ENCODE peak calls at places on chromosomes 4 and X, in eight cellular contexts. S is GM18507; N is left ventricle myocardium superior; L is heart left ventricle; Y is neuronal stem cell; Q is CD4-positive, CD25-positive, alpha-beta regulatory T cell; H is left kidney; D is stimulated activated naive B cell treated with anti-CD40 and anti-IgM and Interleukin-4, amounts not matched to agents 10 μg/mL and 1 μg/mL and 100 μg/mL, for 72 hours. K is an unnamed sample.
A peak's percentile ranks its signal among the peaks of the same experiment; 100 is the strongest.

GRCh38 chr4:182207806-182208483 is 35.3 kb upstream of the TENM3 start:
- DNase-seq in L (no peak), N (no peak), Q (no peak), H (no peak), D (no peak), S (no peak), Y (no peak), K (no peak)

GRCh38 chr4:23966720-23967119 is 76.9 kb upstream of the PPARGC1A start:
- DNase-seq in S (no peak), L (no peak), H (peak; percentile 24), Y (no peak), Q (no peak), D (no peak), N (no peak), K (no peak)

GRCh38 chr4:151436093-151436518 is 27.1 kb downstream of the FHIP1A start:
- DNase-seq in H (peak; percentile 13), Q (no peak), S (no peak), L (no peak), D (no peak), N (no peak), Y (no peak), K (no peak)

GRCh38 chrX:151801980-151802379 is 67.4 kb downstream of the CNGA2 start:
- DNase-seq in D (no peak), Y (no peak), N (no peak), S (no peak), Q (no peak), H (no peak), L (no peak), K (no peak)

GRCh38 chr4:39362827-39363226 is 3.3 kb downstream of the RFC1 start:
- DNase-seq in D (no peak), N (no peak), S (no peak), Y (no peak), Q (no peak), L (no peak), H (no peak), K (no peak)

GRCh38 chr4:128868758-128869157 is 59.3 kb downstream of the JADE1 start:
- DNase-seq in H (no peak), L (no peak), D (no peak), Y (no peak), N (no peak), S (no peak), Q (no peak), K (no peak)

GRCh38 chrX:110418857-110419249 is 60.2 kb downstream of the RTL9 start:
- DNase-seq in Q (no peak), Y (no peak), N (no peak), H (peak; percentile 37), L (no peak), D (no peak), S (no peak), K (no peak)

GRCh38 chrX:107780525-107780924 is 3.0 kb downstream of the NCBP2L start:
- DNase-seq in H (no peak), Y (no peak), S (no peak), L (no peak), N (no peak), Q (no peak), D (no peak), K (no peak)

GRCh38 chr4:123878976-123879375 is 482.4 kb downstream of the SPRY1 start:
- DNase-seq in N (no peak), L (no peak), S (no peak), D (no peak), H (no peak), Y (no peak), Q (no peak), K (no peak)

GRCh38 chr4:15240764-15241163 is 187.1 kb upstream of the C1QTNF7 start:
- DNase-seq in L (no peak), S (no peak), Y (no peak), D (no peak), N (no peak), H (no peak), Q (no peak), K (no peak)

GRCh38 chr4:70838400-70838971 is 1.2 kb downstream of the GRSF1 start:
- DNase-seq in L (no peak), Y (no peak), N (no peak), H (peak; percentile 83), D (no peak), S (no peak), Q (no peak), K (no peak)

GRCh38 chr4:152590179-152591031 is 54.5 kb upstream of the FBXW7 start:
- DNase-seq in D (no peak), S (no peak), Y (no peak), N (no peak), H (peak; percentile 35), L (no peak), Q (no peak), K (no peak)

GRCh38 chr4:3519468-3520264 is 12.6 kb downstream of the LRPAP1 start:
- DNase-seq in Y (no peak), L (peak; percentile 13), N (no peak), Q (no peak), S (no peak), D (no peak), H (no peak), K (peak; percentile 23)

GRCh38 chr4:82989567-82990429 is 20.8 kb downstream of the LIN54 start:
- DNase-seq in D (no peak), H (no peak), Y (no peak), L (no peak), S (no peak), Q (no peak), N (no peak), K (no peak)

GRCh38 chr4:140675599-140676231 is 80.5 kb downstream of the TBC1D9 start:
- DNase-seq in D (no peak), Q (no peak), Y (no peak), N (no peak), S (no peak), L (no peak), H (no peak), K (no peak)

GRCh38 chr4:151025759-151026158 is 10.7 kb upstream of the LRBA start:
- DNase-seq in Y (no peak), H (no peak), N (no peak), Q (no peak), S (no peak), D (no peak), L (no peak), K (no peak)

GRCh38 chr4:182449960-182450359 is 206.8 kb downstream of the TENM3 start:
- DNase-seq in Y (no peak), D (no peak), S (no peak), Q (no peak), L (no peak), N (no peak), H (peak; percentile 16), K (no peak)

GRCh38 chr4:79913581-79913980 is 159.4 kb downstream of the ANTXR2 start:
- DNase-seq in Y (no peak), D (no peak), N (no peak), Q (no peak), H (no peak), S (no peak), L (no peak), K (no peak)

GRCh38 chr4:58760100-58760499 is 1649.9 kb upstream of the IGFBP7 start:
- DNase-seq in S (no peak), D (no peak), Q (no peak), L (no peak), H (no peak), Y (no peak), N (no peak), K (no peak)

GRCh38 chrX:123835661-123836371 is 24.0 kb upstream of the XIAP start:
- DNase-seq in Q (no peak), N (no peak), D (no peak), Y (no peak), H (no peak), L (no peak), S (no peak), K (no peak)

GRCh38 chr4:7880681-7881080 is 59.0 kb downstream of the AFAP1 start:
- DNase-seq in N (no peak), D (no peak), S (no peak), L (no peak), Q (no peak), Y (no peak), H (no peak), K (no peak)

GRCh38 chr4:138239496-138239895 is 2.7 kb downstream of the SLC7A11 start:
- DNase-seq in S (no peak), Y (no peak), D (no peak), L (no peak), Q (no peak), H (no peak), N (no peak), K (no peak)

GRCh38 chr4:7842384-7843279 is 97.0 kb downstream of the AFAP1 start:
- DNase-seq in N (peak; percentile 67), L (peak; percentile 63), Y (no peak), D (no peak), Q (no peak), S (no peak), H (no peak), K (peak; percentile 64)

GRCh38 chr4:15336410-15337184 is 91.2 kb upstream of the C1QTNF7 start:
- DNase-seq in Q (no peak), H (no peak), D (no peak), S (no peak), L (no peak), N (no peak), Y (no peak), K (no peak)

GRCh38 chr4:175166020-175166419 is 247.9 kb downstream of the ADAM29 start:
- DNase-seq in Q (no peak), N (no peak), L (no peak), H (no peak), Y (no peak), S (no peak), D (no peak), K (no peak)

GRCh38 chrX:48938721-48939416 is 18.5 kb downstream of the OTUD5 start:
- DNase-seq in Y (no peak), N (no peak), Q (peak; percentile 70), S (peak; percentile 35), H (peak; percentile 8), L (no peak), D (peak; percentile 84), K (no peak)

GRCh38 chr4:108774809-108775530 is 12.1 kb upstream of the ETNPPL start:
- DNase-seq in N (peak; percentile 83), L (peak; percentile 73), H (no peak), S (no peak), D (no peak), Q (no peak), Y (no peak), K (peak; percentile 79)

GRCh38 chrX:106612403-106612789 is 618 bp downstream of the RADX start:
- DNase-seq in Y (no peak), D (no peak), H (peak; percentile 44), N (no peak), L (no peak), S (no peak), Q (no peak), K (no peak)

GRCh38 chr4:169058312-169058711 is 48.3 kb upstream of the CBR4 start:
- DNase-seq in L (peak; percentile 57), N (peak; percentile 55), Y (no peak), Q (no peak), S (no peak), H (no peak), D (no peak), K (peak; percentile 56)

GRCh38 chr4:99402765-99403164 is 32.4 kb downstream of the ADH7 start:
- DNase-seq in L (no peak), D (no peak), S (no peak), N (no peak), H (no peak), Q (no peak), Y (no peak), K (no peak)

GRCh38 chr4:136803430-136803829 is 728.9 kb downstream of the PCDH18 start:
- DNase-seq in Y (no peak), L (no peak), D (no peak), S (no peak), H (peak; percentile 8), Q (no peak), N (no peak), K (no peak)

GRCh38 chrX:154505726-154506125 is 10.3 kb downstream of the FAM3A start:
- DNase-seq in H (no peak), L (no peak), Y (no peak), S (no peak), Q (no peak), D (no peak), N (no peak), K (no peak)

GRCh38 chr4:188190461-188190860 is 51.2 kb downstream of the TRIML1 start:
- DNase-seq in N (no peak), H (no peak), Q (no peak), L (no peak), S (no peak), Y (no peak), D (no peak), K (no peak)

GRCh38 chrX:70988425-70988824 is 57.5 kb upstream of the SLC7A3 start:
- DNase-seq in N (no peak), Y (no peak), H (no peak), D (no peak), Q (no peak), S (no peak), L (no peak), K (no peak)